ENCODE peak calls at places on chromosomes 7 and 10, in nine cellular contexts. Z, O, E, I, U, S, D, F and R are unnamed samples.

GRCh38 chr10:3772349-3773222 is 12.4 kb downstream of the KLF6 start:
- DNase-seq in I (no peak), F (peak), Z (no peak), O (no peak), D (no peak), U (no peak), S (no peak), E (no peak), R (no peak)

GRCh38 chr10:13681095-13681494 is 94.3 kb downstream of the PRPF18 start:
- DNase-seq in E (no peak), O (no peak), F (no peak), Z (no peak), U (no peak), S (no peak), I (no peak), D (no peak), R (no peak)

GRCh38 chr7:28239823-28240204 is 59.2 kb upstream of the JAZF1 start:
- DNase-seq in Z (no peak), E (no peak), D (no peak), F (no peak), I (no peak), S (no peak), U (no peak), O (no peak), R (no peak)

GRCh38 chr10:58026036-58026435 is 241.7 kb downstream of the IPMK start:
- DNase-seq in O (no peak), S (no peak), E (no peak), F (no peak), D (no peak), U (no peak), I (no peak), Z (no peak), R (no peak)

GRCh38 chr7:40608321-40609075 is 473.7 kb downstream of the SUGCT start:
- DNase-seq in S (no peak), D (no peak), F (no peak), I (no peak), U (no peak), O (no peak), Z (no peak), E (no peak), R (no peak)

GRCh38 chr7:13749666-13750065 is 239.8 kb downstream of the ETV1 start:
- DNase-seq in Z (no peak), D (no peak), U (no peak), E (no peak), F (no peak), S (no peak), O (no peak), I (no peak), R (no peak)

GRCh38 chr7:158278745-158279320 is 308.8 kb downstream of the PTPRN2 start:
- DNase-seq in D (no peak), U (no peak), E (peak), S (no peak), F (no peak), O (no peak), I (no peak), Z (peak), R (no peak)

GRCh38 chr10:88157981-88158465 is 294.6 kb downstream of the PTEN start:
- DNase-seq in I (no peak), S (peak), D (no peak), O (no peak), F (peak), E (no peak), U (no peak), Z (no peak), R (no peak)

GRCh38 chr10:112919721-112920120 is 30.3 kb upstream of the TCF7L2 start:
- DNase-seq in O (no peak), F (peak), D (no peak), E (no peak), I (no peak), U (no peak), S (peak), Z (no peak), R (no peak)

GRCh38 chr10:3067045-3067858 is at the start of gene PFKP:
- DNase-seq in O (peak), U (no peak), E (no peak), D (peak), I (peak), F (no peak), S (no peak), Z (no peak), R (no peak)

GRCh38 chr7:157400171-157400860 is 63.5 kb downstream of the DNAJB6 start:
- DNase-seq in F (no peak), Z (no peak), O (no peak), D (no peak), U (no peak), S (no peak), I (peak), E (no peak), R (no peak)

GRCh38 chr10:77943086-77943901 is 16.7 kb upstream of the DLG5 start:
- DNase-seq in E (no peak), O (no peak), U (no peak), I (peak), S (peak), F (peak), Z (no peak), D (no peak), R (no peak)

GRCh38 chr10:49552277-49552676 is 13.4 kb upstream of the ERCC6 start:
- DNase-seq in O (no peak), D (no peak), Z (no peak), U (no peak), E (no peak), I (no peak), S (no peak), F (peak), R (no peak)

GRCh38 chr7:99955247-99955646 is 20.6 kb downstream of the AZGP1 start:
- DNase-seq in O (no peak), I (no peak), Z (no peak), S (no peak), U (no peak), D (no peak), F (no peak), E (no peak), R (no peak)

GRCh38 chr10:72177454-72177853 is 38.4 kb upstream of the ANAPC16 start:
- DNase-seq in I (no peak), D (no peak), U (no peak), F (no peak), O (no peak), E (no peak), S (no peak), Z (no peak), R (no peak)

GRCh38 chr10:22737587-22737986 is 23.2 kb upstream of the PIP4K2A start:
- DNase-seq in I (no peak), D (no peak), Z (no peak), O (no peak), S (no peak), U (peak), F (peak), E (no peak), R (no peak)

GRCh38 chr10:22736134-22736533 is 21.8 kb upstream of the PIP4K2A start:
- DNase-seq in D (no peak), I (no peak), F (peak), E (no peak), U (no peak), Z (no peak), O (no peak), S (no peak), R (no peak)

GRCh38 chr10:22733992-22734391 is 19.6 kb upstream of the PIP4K2A start:
- DNase-seq in I (no peak), E (no peak), D (no peak), U (no peak), F (no peak), S (no peak), Z (no peak), O (no peak), R (no peak)
- TF ChIP-seq CTCF in I (no peak), E (no peak), D (no peak), U (no peak), F (no peak), S (no peak), Z (no peak), O (no peak), R (no peak)

GRCh38 chr10:44364566-44364965 is 20.3 kb downstream of the CXCL12 start:
- DNase-seq in Z (no peak), D (no peak), S (no peak), E (no peak), O (no peak), F (no peak), U (no peak), I (no peak), R (no peak)

GRCh38 chr10:44358080-44358771 is 26.7 kb downstream of the CXCL12 start:
- DNase-seq in U (no peak), O (no peak), S (no peak), E (no peak), F (no peak), Z (no peak), I (no peak), D (no peak), R (no peak)

GRCh38 chr10:44362866-44363711 is 21.8 kb downstream of the CXCL12 start:
- DNase-seq in E (no peak), S (no peak), F (no peak), O (no peak), Z (no peak), D (no peak), U (no peak), I (no peak), R (no peak)

GRCh38 chr10:44363716-44364115 is 21.2 kb downstream of the CXCL12 start:
- DNase-seq in O (no peak), D (no peak), U (no peak), F (no peak), I (no peak), E (no peak), S (no peak), Z (no peak), R (no peak)

GRCh38 chr10:44361080-44361479 is 23.8 kb downstream of the CXCL12 start:
- DNase-seq in F (no peak), U (no peak), I (no peak), E (no peak), D (no peak), S (no peak), O (no peak), Z (no peak), R (no peak)
- TF ChIP-seq CTCF in F (no peak), U (no peak), I (no peak), E (no peak), D (no peak), S (no peak), O (no peak), Z (no peak), R (no peak)

GRCh38 chr10:101299211-101299610 is 54.8 kb upstream of the BTRC start:
- DNase-seq in U (no peak), E (no peak), O (no peak), F (no peak), S (no peak), I (no peak), D (no peak), Z (no peak), R (no peak)

GRCh38 chr10:101303087-101303753 is 50.7 kb upstream of the BTRC start:
- DNase-seq in F (no peak), U (no peak), E (no peak), I (no peak), O (no peak), D (no peak), S (no peak), Z (no peak), R (no peak)

GRCh38 chr10:101304316-101304715 is 49.6 kb upstream of the BTRC start:
- DNase-seq in E (no peak), F (no peak), O (no peak), Z (no peak), D (no peak), U (no peak), I (no peak), S (no peak), R (no peak)

GRCh38 chr10:101297901-101298451 is 56.0 kb upstream of the BTRC start:
- DNase-seq in D (peak), F (peak), U (peak), I (no peak), S (peak), Z (peak), O (peak), E (peak), R (peak)

GRCh38 chr10:101301111-101301731 is 52.7 kb upstream of the BTRC start:
- DNase-seq in F (peak), O (no peak), U (no peak), E (no peak), Z (no peak), I (no peak), D (no peak), S (peak), R (no peak)
- TF ChIP-seq CTCF in F (peak), O (peak), U (peak), E (peak), Z (peak), I (no peak), D (peak), S (peak), R (peak)

GRCh38 chr10:76779163-76779820 is 858.3 kb downstream of the KCNMA1 start:
- DNase-seq in E (no peak), S (no peak), D (no peak), I (no peak), O (no peak), F (peak), Z (no peak), U (no peak), R (no peak)
- TF ChIP-seq CTCF in E (peak), S (no peak), D (no peak), I (no peak), O (no peak), F (peak), Z (peak), U (no peak), R (no peak)

DNA sequence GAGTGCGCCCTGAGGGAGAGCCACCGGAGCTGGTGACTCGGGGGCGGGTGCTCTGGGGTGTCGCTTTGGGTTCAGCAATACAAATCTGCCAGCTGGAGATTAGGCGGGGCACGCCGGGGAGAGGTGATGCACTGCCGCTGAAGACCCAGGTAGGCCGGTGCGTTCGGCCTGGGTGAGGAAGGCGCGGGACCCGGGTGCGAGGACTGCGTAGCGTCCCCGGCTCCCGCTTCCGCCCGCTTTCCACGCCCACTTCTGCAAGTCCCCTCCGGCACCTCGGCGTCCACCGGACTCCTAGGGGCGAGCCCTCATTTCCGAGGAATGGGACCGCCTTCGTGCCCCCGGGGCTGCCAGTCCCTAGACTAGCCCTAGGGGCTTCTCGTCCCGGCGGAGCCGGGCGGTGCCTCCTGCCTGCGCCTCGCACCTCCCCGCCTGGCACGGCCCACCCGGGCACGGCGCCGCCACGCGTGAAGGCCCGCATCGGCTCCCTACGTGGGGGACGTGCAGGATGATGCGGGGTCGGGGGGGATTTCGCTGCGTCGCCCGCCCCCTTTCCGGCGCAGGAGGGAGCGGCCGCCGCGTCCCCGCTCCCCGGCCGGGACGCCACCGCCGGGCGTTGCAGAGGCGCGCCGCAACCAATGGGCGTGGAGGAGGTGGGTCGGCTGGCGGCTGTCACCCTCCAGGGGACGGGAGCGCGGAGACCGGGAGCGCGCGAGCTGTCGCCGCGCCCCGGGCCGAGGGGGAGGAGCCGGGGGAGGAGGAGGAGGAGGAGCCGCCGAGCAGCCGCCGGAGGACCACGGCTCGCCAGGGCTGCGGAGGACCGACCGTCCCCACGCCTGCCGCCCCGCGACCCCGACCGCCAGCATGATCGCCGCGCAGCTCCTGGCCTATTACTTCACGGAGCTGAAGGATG is 40.0 kb downstream of the HK1 start:
- DNase-seq in U (peak), I (peak), E (peak), S (peak), F (peak), Z (peak), O (peak), D (peak), R (peak)
- TF ChIP-seq CTCF in U (peak), I (no peak), E (no peak), S (no peak), F (no peak), Z (no peak), O (no peak), D (no peak), R (no peak)